ENCODE peak calls at places on chromosomes 3 and 15, in four cellular contexts. H is GM23338, F is suprapubic skin, L is HepG2. U is an unnamed sample.

GRCh38 chr3:109548192-109548938 is 211.0 kb upstream of the DPPA4 start:
- DNase-seq in H (no peak), F (no peak), L (no peak), U (no peak)

GRCh38 chr3:30162579-30162978 is 443.8 kb upstream of the TGFBR2 start:
- DNase-seq in H (no peak), F (no peak), L (no peak), U (no peak)

GRCh38 chr3:164479406-164479805 is 598.9 kb downstream of the SI start:
- DNase-seq in H (no peak), F (no peak), L (no peak), U (no peak)

GRCh38 chr15:94951538-94951937 is 720.2 kb downstream of the MCTP2 start:
- DNase-seq in H (no peak), F (no peak), L (no peak), U (no peak)

GRCh38 chr3:187935623-187936156 is 190.4 kb upstream of the BCL6 start:
- DNase-seq in H (no peak), F (no peak), L (no peak), U (no peak)

GRCh38 chr3:21893250-21893649 is 142.2 kb upstream of the ZNF385D start:
- DNase-seq in H (no peak), F (no peak), L (no peak), U (no peak)

GRCh38 chr3:116947809-116948208 is 238.2 kb downstream of the TUSC7 start:
- DNase-seq in H (no peak), F (no peak), L (no peak), U (no peak)

GRCh38 chr3:158961911-158962310 is 160.1 kb downstream of the MFSD1 start:
- DNase-seq in H (peak; percentile 11), F (no peak), L (no peak), U (no peak)

GRCh38 chr3:71998995-71999673 is 214.2 kb upstream of the PROK2 start:
- DNase-seq in H (no peak), F (no peak), L (no peak), U (no peak)

GRCh38 chr15:66738595-66738994 is 36.6 kb downstream of the SMAD6 start:
- DNase-seq in H (no peak), F (no peak), L (no peak), U (no peak)

GRCh38 chr3:13213911-13214846 is 140.9 kb upstream of the IQSEC1 start:
- DNase-seq in H (no peak), F (no peak), L (no peak), U (no peak)

GRCh38 chr3:3341496-3341895 is 162.0 kb upstream of the CRBN start:
- DNase-seq in H (no peak), F (no peak), L (no peak), U (no peak)

GRCh38 chr3:85427467-85427866 is 468.7 kb downstream of the CADM2 start:
- DNase-seq in H (no peak), F (no peak), L (no peak), U (no peak)

GRCh38 chr3:172918568-172919296 is 168.2 kb downstream of the ECT2 start:
- DNase-seq in H (no peak), F (no peak), L (no peak), U (no peak)

GRCh38 chr3:14767245-14767593 is 51.5 kb upstream of the FGD5 start:
- DNase-seq in H (no peak), F (no peak), L (no peak), U (no peak)

GRCh38 chr15:80526556-80527340 is 122.6 kb downstream of the ARNT2 start:
- DNase-seq in H (no peak), F (no peak), L (no peak), U (no peak)

GRCh38 chr15:58777107-58777506 is 6.0 kb downstream of the MINDY2 start:
- DNase-seq in H (no peak), F (no peak), L (no peak), U (no peak)

GRCh38 chr3:48090166-48090939 is 74.1 kb upstream of the MAP4 start:
- DNase-seq in H (peak; percentile 43), F (no peak), L (no peak), U (no peak)

GRCh38 chr3:157465741-157466140 is 29.1 kb downstream of the PTX3 start:
- DNase-seq in H (no peak), F (no peak), L (no peak), U (no peak)

GRCh38 chr3:120182613-120183524 is 88.6 kb upstream of the GSK3B start:
- DNase-seq in H (peak; percentile 30), F (no peak), L (no peak), U (no peak)

GRCh38 chr3:189944285-189945145 is 176.2 kb downstream of the P3H2 start:
- DNase-seq in H (no peak), F (no peak), L (no peak), U (no peak)
- H3K4me1 ChIP-seq in H (no peaks in the 10 kb centered on the region), F (peaks cover 64% of the 10 kb centered on the region), L (peaks cover 26% of the 10 kb centered on the region), U (peaks cover 4% of the 10 kb centered on the region)

DNA sequence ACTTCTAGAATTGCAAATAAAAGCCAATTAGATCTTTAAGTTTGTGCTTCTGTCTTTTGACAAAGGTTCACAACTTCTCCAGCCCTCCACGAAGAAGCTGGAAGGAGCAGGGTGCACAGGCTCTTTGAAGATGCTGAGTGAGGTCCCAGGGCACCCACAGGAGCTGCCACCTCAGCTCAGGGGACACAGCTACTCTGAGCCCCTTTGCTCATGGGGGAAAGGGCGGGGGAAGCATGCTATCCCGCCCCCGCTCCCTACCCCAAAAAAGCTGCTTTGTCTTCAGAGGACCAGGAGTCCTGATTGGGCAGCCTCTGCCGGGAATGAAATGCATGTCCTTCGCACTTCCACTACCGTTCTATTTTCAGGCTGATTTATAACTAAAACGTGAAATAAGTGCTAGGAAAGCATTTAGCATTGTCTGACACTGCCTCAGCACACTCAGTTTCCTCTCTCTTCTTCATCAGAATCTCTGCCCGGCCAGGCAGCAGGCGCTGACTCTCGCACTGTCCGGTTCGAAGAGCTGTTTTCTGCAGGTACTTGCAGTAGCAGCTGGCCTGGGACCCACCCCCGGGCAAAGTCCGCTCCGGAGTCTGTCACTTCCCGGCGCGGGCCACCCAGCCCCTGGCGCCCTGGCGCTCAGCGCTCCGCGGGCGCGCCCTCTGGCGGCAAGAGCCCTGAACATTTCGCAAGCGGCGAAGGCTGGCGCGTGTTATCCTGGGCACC is 45.5 kb upstream of the KLHL25 start:
- DNase-seq in H (peak; percentile 94), F (peak; percentile 89), L (peak; percentile 85), U (peak; percentile 61)
- TF ChIP-seq POLR2AphosphoS5 in H (no peak), F (no peak), L (no peak), U (no peak)

GRCh38 chr3:11558918-11559815 is 84.5 kb downstream of the VGLL4 start:
- DNase-seq in H (no peak), F (no peak), L (peak; percentile 47), U (no peak)
- H3K4me1 ChIP-seq in H (no peaks in the 10 kb centered on the region), F (peaks cover 88% of the 10 kb centered on the region), L (peaks cover 25% of the 10 kb centered on the region), U (peaks cover 18% of the 10 kb centered on the region)

DNA sequence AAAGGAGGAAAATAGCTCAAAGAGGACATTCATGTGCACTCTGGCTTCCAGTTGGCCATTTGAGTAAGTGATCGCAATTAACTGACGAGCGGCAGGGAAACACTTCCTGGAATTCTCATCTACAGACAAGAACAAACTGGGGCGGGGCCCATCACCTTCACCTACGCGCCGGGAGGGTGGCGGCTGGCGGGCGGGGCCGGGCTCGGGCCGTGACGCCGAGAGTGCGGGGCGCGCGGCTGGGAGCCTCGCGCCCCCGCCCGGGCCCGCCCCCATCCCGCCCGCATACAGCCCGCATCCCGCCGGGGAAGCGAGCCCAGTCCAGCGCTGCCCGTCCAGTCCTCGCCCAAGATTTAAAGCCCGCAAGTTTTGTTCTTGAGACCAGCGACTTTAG is at the start of gene B3GNT5:
- DNase-seq in H (peak; percentile 84), F (no peak), L (no peak), U (no peak)
- TF ChIP-seq POLR2AphosphoS5 in H (no peak), F (no peak), L (no peak), U (no peak)

GRCh38 chr3:46866720-46867549 is 3.7 kb upstream of the MYL3 start:
- DNase-seq in H (peak; percentile 89), F (peak; percentile 91), L (peak; percentile 39), U (no peak)

GRCh38 chr3:46865034-46865507 is 1.8 kb upstream of the MYL3 start:
- DNase-seq in H (no peak), F (no peak), L (no peak), U (no peak)

GRCh38 chr3:46867550-46867898 is 4.3 kb upstream of the MYL3 start:
- DNase-seq in H (peak; percentile 33), F (peak; percentile 91), L (no peak), U (peak; percentile 79)

GRCh38 chr3:46865546-46865945 is 2.3 kb upstream of the MYL3 start:
- DNase-seq in H (no peak), F (no peak), L (no peak), U (no peak)

GRCh38 chr3:46866032-46866595 is 2.9 kb upstream of the MYL3 start:
- DNase-seq in H (no peak), F (no peak), L (no peak), U (no peak)
- H3K4me1 ChIP-seq in H (no peaks in the 10 kb centered on the region), F (peaks cover 43% of the 10 kb centered on the region), L (peaks cover 58% of the 10 kb centered on the region), U (peaks cover 10% of the 10 kb centered on the region)

DNA sequence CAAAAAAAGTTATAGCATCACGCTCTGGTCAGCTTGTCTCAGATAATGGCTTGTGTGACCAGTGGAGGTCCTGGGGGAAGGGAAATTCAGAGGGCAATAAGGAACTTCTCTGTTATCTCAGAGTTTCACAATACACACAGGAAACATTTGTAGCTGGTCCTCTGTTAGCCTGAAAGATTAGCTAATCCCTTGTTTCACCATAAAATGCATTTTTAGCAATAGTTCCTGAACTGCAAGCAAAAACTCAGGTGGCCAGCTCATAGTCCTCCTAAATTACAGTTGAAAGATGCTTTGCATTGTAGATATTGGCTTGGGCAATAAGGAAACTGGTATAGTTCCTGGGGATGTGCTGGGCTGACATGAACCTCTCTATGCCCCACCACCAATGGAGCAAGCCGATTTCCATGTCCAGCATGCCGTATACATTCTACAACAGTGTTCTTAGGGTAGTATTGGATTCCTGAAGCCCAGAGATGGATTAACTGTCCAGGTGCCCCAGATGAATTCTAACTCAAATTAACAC is 141.5 kb upstream of the TBL1XR1 start:
- DNase-seq in H (no peak), F (no peak), L (peak; percentile 95), U (no peak)
- TF ChIP-seq POLR2AphosphoS5 in H (no peak), F (no peak), L (no peak), U (no peak)

GRCh38 chr15:48632651-48633050 is 12.9 kb downstream of the FBN1 start:
- DNase-seq in H (no peak), F (no peak), L (no peak), U (no peak)

GRCh38 chr15:48630245-48630644 is 15.3 kb downstream of the FBN1 start:
- DNase-seq in H (no peak), F (no peak), L (no peak), U (no peak)

GRCh38 chr15:48628832-48629231 is 16.7 kb downstream of the FBN1 start:
- DNase-seq in H (no peak), F (no peak), L (no peak), U (no peak)

GRCh38 chr15:48634096-48634495 is 11.4 kb downstream of the FBN1 start:
- DNase-seq in H (no peak), F (no peak), L (no peak), U (no peak)

GRCh38 chr15:48631191-48631770 is 14.2 kb downstream of the FBN1 start:
- DNase-seq in H (peak; percentile 20), F (no peak), L (no peak), U (no peak)
- H3K4me1 ChIP-seq in H (peaks cover 8% of the 10 kb centered on the region), F (peaks cover 22% of the 10 kb centered on the region), L (no peaks in the 10 kb centered on the region), U (no peaks in the 10 kb centered on the region)

DNA sequence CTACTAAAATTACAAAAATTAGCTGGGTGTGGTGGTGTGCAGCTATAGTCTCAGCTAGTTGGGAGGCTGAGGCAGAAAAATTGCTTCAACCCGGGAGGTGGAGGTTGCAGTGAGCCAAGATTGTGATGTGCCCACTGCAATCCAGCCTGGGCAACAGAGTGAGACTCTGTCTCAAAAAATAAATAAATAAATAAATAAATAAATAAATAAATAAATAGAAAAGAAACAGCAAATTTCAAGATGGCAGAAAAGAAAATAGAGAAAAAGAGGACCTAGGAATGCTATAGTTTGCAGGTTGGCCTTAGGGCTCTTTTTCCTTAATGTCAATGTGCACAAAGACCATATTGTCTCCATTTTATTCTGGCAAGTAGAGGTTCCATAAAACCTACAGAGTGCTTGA is 28.2 kb downstream of the IQCF6 start:
- DNase-seq in H (no peak), F (no peak), L (no peak), U (no peak)
- TF ChIP-seq POLR2AphosphoS5 in H (no peak), F (no peak), L (no peak), U (no peak)